ENCODE peak calls at places on chromosomes 12 and 14, in five cellular contexts. A is H1, P is K562, C is GM12878, N is HCT116. Z is an unnamed sample.

GRCh38 chr12:62757048-62757447 is 177.9 kb downstream of the PPM1H start:
- DNase-seq in N (no peak), C (no peak), A (no peak), P (no peak), Z (no peak)

GRCh38 chr12:108191938-108192337 is 62.9 kb downstream of the WSCD2 start:
- DNase-seq in N (no peak), A (no peak), P (no peak), C (no peak), Z (no peak)

GRCh38 chr12:7162691-7163114 is 26.8 kb upstream of the PEX5 start:
- DNase-seq in P (peak), C (no peak), A (peak), N (peak), Z (peak)

GRCh38 chr14:74941676-74942097 is 13.7 kb downstream of the PGF start:
- DNase-seq in C (no peak), N (no peak), A (no peak), P (peak), Z (no peak)

GRCh38 chr12:633731-634130 is 29.5 kb downstream of the NINJ2 start:
- DNase-seq in A (no peak), P (no peak), C (no peak), N (no peak), Z (no peak)

GRCh38 chr12:31989571-31989970 is 30.4 kb downstream of the RESF1 start:
- DNase-seq in N (no peak), C (no peak), P (no peak), A (no peak), Z (no peak)

GRCh38 chr14:105193916-105194782 is 13.0 kb upstream of the NUDT14 start:
- DNase-seq in N (no peak), C (no peak), A (no peak), P (no peak), Z (no peak)

GRCh38 chr14:35138585-35138984 is 16.2 kb downstream of the PRORP start:
- DNase-seq in C (no peak), A (no peak), N (no peak), P (no peak), Z (no peak)

GRCh38 chr14:53338192-53338591 is 185.1 kb upstream of the DDHD1 start:
- DNase-seq in N (no peak), P (no peak), A (no peak), C (no peak), Z (no peak)

GRCh38 chr14:72516936-72517408 is 376.9 kb downstream of the DPF3 start:
- DNase-seq in A (peak), N (peak), P (peak), C (peak), Z (no peak)

GRCh38 chr14:23513005-23513412 is 38.6 kb downstream of the ZFHX2 start:
- DNase-seq in C (no peak), N (no peak), A (no peak), P (no peak), Z (no peak)

GRCh38 chr14:70901218-70901772 is 6.0 kb upstream of the PCNX1 start:
- DNase-seq in P (no peak), C (no peak), A (no peak), N (no peak), Z (no peak)

GRCh38 chr14:39395555-39396254 is 36.5 kb downstream of the FBXO33 start:
- DNase-seq in C (no peak), P (peak), N (no peak), A (no peak), Z (no peak)

GRCh38 chr12:6839482-6840201 is 1.1 kb upstream of the GNB3 start:
- DNase-seq in N (no peak), C (no peak), A (no peak), P (no peak), Z (no peak)

GRCh38 chr12:56468216-56469006 is at the start of gene SPRYD4:
- DNase-seq in A (peak), C (peak), P (peak), N (peak), Z (peak)

GRCh38 chr12:30301291-30301690 is 394.4 kb downstream of the IPO8 start:
- DNase-seq in A (no peak), C (no peak), N (no peak), P (no peak), Z (no peak)

GRCh38 chr14:63045612-63046320 is 508 bp upstream of the KCNH5 start:
- DNase-seq in C (no peak), P (peak), N (no peak), A (peak), Z (no peak)

GRCh38 chr12:95257541-95257940 is 39.9 kb downstream of the VEZT start:
- DNase-seq in A (peak), C (no peak), P (no peak), N (no peak), Z (no peak)

GRCh38 chr12:120761581-120761980 is 36.0 kb downstream of the ACADS start:
- DNase-seq in N (no peak), P (no peak), A (no peak), C (no peak), Z (peak)

GRCh38 chr12:124713436-124714082 is 146.1 kb upstream of the NCOR2 start:
- DNase-seq in N (no peak), A (no peak), P (no peak), C (peak), Z (no peak)

GRCh38 chr12:78562358-78563205 is 302.0 kb upstream of the SYT1 start:
- DNase-seq in A (no peak), N (peak), C (no peak), P (no peak), Z (peak)

GRCh38 chr12:96263449-96263902 is 69.3 kb downstream of the ELK3 start:
- DNase-seq in A (no peak), N (no peak), C (no peak), P (no peak), Z (peak)

GRCh38 chr14:91138511-91139359 is 24.9 kb downstream of the DGLUCY start:
- DNase-seq in C (no peak), N (no peak), A (no peak), P (peak), Z (peak)

GRCh38 chr12:21852251-21852650 is 77.7 kb upstream of the KCNJ8 start:
- DNase-seq in N (no peak), C (no peak), P (no peak), A (no peak), Z (no peak)

GRCh38 chr12:50166776-50167025 is 468 bp downstream of the CERS5 start:
- DNase-seq in P (peak), N (no peak), C (no peak), A (no peak), Z (no peak)

GRCh38 chr14:105866841-105867321 is 340.5 kb downstream of the TMEM121 start:
- DNase-seq in P (no peak), N (no peak), C (no peak), A (no peak), Z (no peak)

GRCh38 chr12:5294274-5294673 is 137.6 kb upstream of the NTF3 start:
- DNase-seq in A (no peak), C (no peak), N (no peak), P (no peak), Z (no peak)

GRCh38 chr12:31000751-31001150 is 72.9 kb upstream of the DDX11 start:
- DNase-seq in C (no peak), N (no peak), A (no peak), P (no peak), Z (no peak)

GRCh38 chr12:115828151-115828550 is 449.3 kb downstream of the MED13L start:
- DNase-seq in P (no peak), N (no peak), C (no peak), A (no peak), Z (no peak)

GRCh38 chr12:72057330-72057911 is 118.8 kb downstream of the TPH2 start:
- DNase-seq in P (no peak), A (no peak), N (no peak), C (no peak), Z (no peak)

GRCh38 chr14:105537580-105538474 is 11.4 kb downstream of the TMEM121 start:
- DNase-seq in N (no peak), A (no peak), C (no peak), P (peak), Z (peak)

GRCh38 chr12:131850856-131851559 is 22.8 kb downstream of the MMP17 start:
- DNase-seq in A (no peak), N (no peak), C (no peak), P (no peak), Z (peak)

DNA sequence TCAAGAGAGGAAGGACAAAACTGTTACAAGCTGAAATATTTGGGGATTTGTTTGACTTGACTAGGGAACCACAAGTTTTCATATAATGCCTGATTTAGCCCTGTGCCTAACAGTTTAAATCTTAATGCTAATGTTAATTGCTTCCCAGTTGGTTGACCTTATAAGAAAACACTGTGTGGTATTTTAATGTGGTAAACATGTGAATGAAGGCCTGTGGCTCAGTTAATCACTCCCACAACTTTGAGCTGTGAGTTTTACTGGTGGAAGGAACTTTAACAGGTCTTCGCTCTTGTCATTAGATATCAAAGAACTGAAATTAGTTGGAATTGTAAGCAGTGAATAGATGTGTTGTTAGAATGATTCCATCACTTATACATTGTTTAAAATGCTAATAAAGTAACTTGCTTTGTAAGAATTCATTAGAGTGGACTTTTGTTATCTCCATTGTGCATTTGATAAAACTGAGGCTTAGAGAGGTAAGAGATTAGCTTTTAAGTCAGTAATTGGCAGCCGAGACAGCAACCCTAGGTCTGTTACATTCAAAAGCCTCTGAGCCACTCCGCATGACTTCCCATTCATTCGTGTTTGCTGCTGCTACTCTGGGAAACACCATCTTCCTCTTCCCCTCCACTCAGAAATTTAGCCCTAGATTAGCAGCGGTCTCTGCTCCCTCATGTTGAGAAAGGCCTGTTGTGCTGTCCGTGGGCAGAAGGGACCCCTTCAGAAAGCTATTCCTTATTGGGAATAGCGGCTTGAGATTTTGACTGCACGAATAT is 1.0 kb upstream of the TBK1 start:
- DNase-seq in P (peak), A (no peak), N (no peak), C (no peak), Z (peak)
- TF ChIP-seq JUND in P (no peak), A (no peak), N (no peak), C (no peak), Z (no peak)

GRCh38 chr14:26872510-26872909 is 274.7 kb upstream of the NOVA1 start:
- DNase-seq in P (peak), C (no peak), N (no peak), A (no peak), Z (peak)
- TF ChIP-seq JUND in P (no peak), C (no peak), N (no peak), A (no peak), Z (no peak)

DNA sequence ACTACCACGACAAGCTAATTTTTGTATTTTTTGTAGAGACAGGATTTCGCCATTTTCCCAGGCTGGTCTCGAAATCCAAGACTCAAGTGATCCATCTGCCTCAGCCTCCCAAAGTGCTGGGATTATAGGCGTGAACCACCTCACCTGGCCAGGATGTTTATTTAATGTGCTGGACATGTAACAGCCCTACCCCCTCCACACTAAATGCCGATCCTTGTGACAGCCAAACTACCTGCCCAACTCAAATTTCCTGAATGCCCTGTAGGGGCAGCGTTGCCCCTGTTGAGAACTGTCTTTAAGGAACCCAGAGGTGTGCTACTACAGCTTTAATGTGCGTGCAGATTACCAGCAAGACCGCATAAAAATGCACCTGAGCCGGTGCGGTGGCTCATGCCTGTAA is 48.1 kb downstream of the KCNK13 start:
- DNase-seq in P (no peak), C (no peak), N (peak), A (peak), Z (peak)
- TF ChIP-seq JUND in P (no peak), C (no peak), N (no peak), A (no peak), Z (no peak)

DNA sequence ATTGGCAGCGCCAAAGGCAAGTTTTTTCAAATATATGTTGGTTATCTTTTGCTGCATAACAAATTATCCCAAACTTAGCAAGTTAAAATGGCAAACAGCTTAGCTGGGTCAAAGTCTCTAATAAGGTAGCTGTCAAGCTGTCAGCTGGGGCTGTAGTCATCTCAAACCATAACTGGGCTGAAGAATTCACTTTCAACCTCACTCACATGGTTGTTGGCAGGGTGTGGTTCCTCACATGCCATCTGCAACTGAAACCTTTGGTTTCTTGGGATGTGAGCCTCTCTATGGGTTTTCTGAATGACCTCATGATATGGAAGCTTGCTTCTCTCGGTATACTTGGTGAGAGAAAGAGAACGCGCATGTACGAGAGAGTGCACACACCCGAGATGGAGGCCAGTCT is 125.4 kb downstream of the LRIG3 start:
- DNase-seq in N (no peak), C (no peak), A (no peak), P (no peak), Z (no peak)
- TF ChIP-seq JUND in N (no peak), C (no peak), A (no peak), P (no peak), Z (no peak)